ENCODE peak calls at places on chromosomes 5 and 9, in nine cellular contexts. I is posterior vena cava; O is activated T-cell treated with anti-CD3 and anti-CD28 coated beads, Interleukin-2, amount 50 U/mL, for 72 hours; F is GM04503; B is kidney epithelial cell; P is naive thymus-derived CD8-positive, alpha-beta T cell; T is neural progenitor cell; N is tibial nerve; G is stimulated activated CD8-positive, alpha-beta memory T cell treated with anti-CD3 and anti-CD28 coated beads, Interleukin-4, amount 100 ng/mL, for 24 hours. Z is an unnamed sample.

GRCh38 chr9:98523231-98523901 is 185.4 kb downstream of the GABBR2 start:
- DNase-seq in I (no peak), O (no peak), F (peak), B (no peak), P (no peak), T (peak), N (no peak), G (no peak), Z (no peak)

GRCh38 chr9:127013597-127013996 is 99.0 kb downstream of the RALGPS1 start:
- DNase-seq in I (no peak), O (no peak), F (no peak), B (no peak), P (no peak), T (no peak), N (peak), G (no peak), Z (no peak)

GRCh38 chr9:116323571-116323970 is 170.0 kb downstream of the PAPPA start:
- DNase-seq in I (no peak), O (no peak), F (no peak), B (no peak), P (no peak), T (no peak), N (no peak), G (no peak), Z (no peak)

GRCh38 chr5:67528953-67529352 is 332.4 kb upstream of the CD180 start:
- DNase-seq in I (no peak), O (no peak), F (no peak), B (peak), P (no peak), T (no peak), N (no peak), G (no peak), Z (no peak)

GRCh38 chr9:127541865-127542264 is 70.2 kb upstream of the STXBP1 start:
- DNase-seq in I (peak), O (no peak), F (no peak), B (no peak), P (no peak), T (no peak), N (peak), G (no peak), Z (no peak)

GRCh38 chr9:78298046-78298511 is 1.2 kb downstream of the PSAT1 start:
- DNase-seq in I (no peak), O (no peak), F (no peak), B (no peak), P (no peak), T (peak), N (no peak), G (no peak), Z (no peak)

GRCh38 chr5:173564106-173564505 is 52.3 kb downstream of the BOD1 start:
- DNase-seq in I (no peak), O (no peak), F (no peak), B (no peak), P (no peak), T (no peak), N (no peak), G (no peak), Z (no peak)

GRCh38 chr5:19986036-19986619 is 1.9 kb downstream of the CDH18 start:
- DNase-seq in I (no peak), O (no peak), F (no peak), B (no peak), P (no peak), T (no peak), N (no peak), G (no peak), Z (no peak)

GRCh38 chr9:126696091-126696763 is 82.5 kb downstream of the LMX1B start:
- DNase-seq in I (peak), O (no peak), F (no peak), B (no peak), P (no peak), T (peak), N (no peak), G (no peak), Z (no peak)

GRCh38 chr5:115262066-115262404 is 642 bp downstream of the PGGT1B start:
- DNase-seq in I (no peak), O (no peak), F (no peak), B (no peak), P (no peak), T (peak), N (no peak), G (no peak), Z (no peak)

GRCh38 chr5:66810747-66811355 is 214.7 kb downstream of the MAST4 start:
- DNase-seq in I (no peak), O (no peak), F (no peak), B (no peak), P (no peak), T (peak), N (no peak), G (no peak), Z (no peak)

GRCh38 chr9:19922476-19923118 is 133.8 kb upstream of the SLC24A2 start:
- DNase-seq in I (no peak), O (no peak), F (peak), B (no peak), P (no peak), T (peak), N (no peak), G (no peak), Z (no peak)

GRCh38 chr5:172744106-172745104 is 26.6 kb downstream of the DUSP1 start:
- DNase-seq in I (peak), O (no peak), F (no peak), B (no peak), P (no peak), T (no peak), N (no peak), G (no peak), Z (no peak)

GRCh38 chr5:83741571-83741970 is 20.9 kb upstream of the HAPLN1 start:
- DNase-seq in I (no peak), O (no peak), F (no peak), B (no peak), P (no peak), T (no peak), N (no peak), G (no peak), Z (no peak)

GRCh38 chr5:7436521-7436920 is 40.6 kb downstream of the ADCY2 start:
- DNase-seq in I (no peak), O (no peak), F (no peak), B (no peak), P (no peak), T (no peak), N (no peak), G (no peak), Z (no peak)

GRCh38 chr9:13975628-13976250 is 338.2 kb downstream of the NFIB start:
- DNase-seq in I (no peak), O (no peak), F (no peak), B (no peak), P (no peak), T (no peak), N (no peak), G (no peak), Z (no peak)

GRCh38 chr9:126391713-126392661 is 65.4 kb downstream of the MVB12B start:
- DNase-seq in I (no peak), O (no peak), F (no peak), B (no peak), P (no peak), T (no peak), N (no peak), G (no peak), Z (no peak)

GRCh38 chr9:757246-757881 is 84.1 kb upstream of the DMRT1 start:
- DNase-seq in I (no peak), O (no peak), F (no peak), B (no peak), P (peak), T (peak), N (no peak), G (no peak), Z (no peak)

GRCh38 chr9:106376689-106377088 is 486.3 kb upstream of the ZNF462 start:
- DNase-seq in I (no peak), O (no peak), F (no peak), B (no peak), P (no peak), T (no peak), N (no peak), G (no peak), Z (no peak)

GRCh38 chr5:103466494-103466893 is 96.1 kb downstream of the NUDT12 start:
- DNase-seq in I (no peak), O (no peak), F (no peak), B (no peak), P (no peak), T (no peak), N (no peak), G (no peak), Z (no peak)

GRCh38 chr5:74241751-74242140 is 398.8 kb downstream of the ENC1 start:
- DNase-seq in I (no peak), O (no peak), F (no peak), B (peak), P (no peak), T (no peak), N (no peak), G (no peak), Z (no peak)

GRCh38 chr5:98839469-98840383 is 66.3 kb downstream of the RGMB start:
- DNase-seq in I (no peak), O (peak), F (no peak), B (no peak), P (no peak), T (no peak), N (no peak), G (no peak), Z (no peak)

GRCh38 chr5:74833537-74834266 is 32.5 kb downstream of the FAM169A start:
- DNase-seq in I (no peak), O (no peak), F (no peak), B (no peak), P (no peak), T (no peak), N (no peak), G (no peak), Z (no peak)

GRCh38 chr9:90331826-90332575 is 310.6 kb downstream of the DIRAS2 start:
- DNase-seq in I (no peak), O (no peak), F (peak), B (no peak), P (no peak), T (no peak), N (no peak), G (no peak), Z (no peak)

GRCh38 chr5:179113143-179113530 is 53.0 kb downstream of the ZNF354C start:
- DNase-seq in I (peak), O (no peak), F (no peak), B (no peak), P (no peak), T (no peak), N (no peak), G (no peak), Z (no peak)

GRCh38 chr5:78472469-78473106 is 112.2 kb downstream of the SCAMP1 start:
- DNase-seq in I (no peak), O (no peak), F (no peak), B (no peak), P (no peak), T (no peak), N (no peak), G (no peak), Z (no peak)

GRCh38 chr5:123708074-123708806 is 196.3 kb downstream of the CSNK1G3 start:
- DNase-seq in I (no peak), O (no peak), F (peak), B (no peak), P (no peak), T (no peak), N (peak), G (no peak), Z (no peak)

GRCh38 chr9:93589688-93590087 is 13.3 kb downstream of the PHF2 start:
- DNase-seq in I (peak), O (no peak), F (no peak), B (peak), P (no peak), T (peak), N (no peak), G (no peak), Z (peak)

GRCh38 chr9:76716270-76716669 is 48.0 kb upstream of the PCA3 start:
- DNase-seq in I (no peak), O (no peak), F (no peak), B (no peak), P (no peak), T (no peak), N (no peak), G (no peak), Z (no peak)

GRCh38 chr5:32387841-32388240 is 56.7 kb downstream of the ZFR start:
- DNase-seq in I (no peak), O (no peak), F (no peak), B (no peak), P (no peak), T (no peak), N (no peak), G (no peak), Z (no peak)

GRCh38 chr9:112361602-112362001 is 18.3 kb upstream of the HSDL2 start:
- DNase-seq in I (no peak), O (no peak), F (no peak), B (no peak), P (peak), T (peak), N (peak), G (no peak), Z (no peak)

GRCh38 chr5:113269023-113269997 is 165.5 kb downstream of the TSSK1B start:
- DNase-seq in I (no peak), O (no peak), F (no peak), B (no peak), P (no peak), T (peak), N (no peak), G (no peak), Z (no peak)

GRCh38 chr9:114314881-114315722 is 7.8 kb upstream of the ORM1 start:
- DNase-seq in I (peak), O (no peak), F (no peak), B (no peak), P (no peak), T (no peak), N (no peak), G (no peak), Z (peak)

GRCh38 chr5:145943674-145944121 is 7.3 kb downstream of the SH3RF2 start:
- DNase-seq in I (no peak), O (no peak), F (no peak), B (no peak), P (no peak), T (no peak), N (no peak), G (no peak), Z (no peak)

GRCh38 chr5:135013947-135014570 is 20.0 kb downstream of the PITX1 start:
- DNase-seq in I (peak), O (no peak), F (no peak), B (no peak), P (no peak), T (no peak), N (no peak), G (no peak), Z (peak)